ENCODE peak calls at places on chromosomes 4 and X, in six cellular contexts. P is heart right ventricle; X is lung microvascular endothelial cell; O is endothelial cell; T is naive thymus-derived CD4-positive, alpha-beta T cell; J is mesenchymal stem cell. A is an unnamed sample.

GRCh38 chr4:75289843-75290616 is 224.2 kb downstream of the RCHY1 start:
- DNase-seq in P (no peak), X (peak; percentile 45), O (peak; percentile 22), T (no peak), J (peak; percentile 58), A (no peak)

GRCh38 chr4:41644288-41644914 is 104.1 kb downstream of the PHOX2B start:
- DNase-seq in P (peak; percentile 82), X (peak; percentile 56), O (peak; percentile 93), T (no peak), J (peak; percentile 67), A (peak; percentile 88)

GRCh38 chrX:23503835-23504539 is 163.3 kb upstream of the PRDX4 start:
- DNase-seq in P (peak; percentile 62), X (peak; percentile 92), O (no peak), T (no peak), J (peak; percentile 19), A (peak; percentile 91)

GRCh38 chr4:2907706-2908293 is 55.4 kb downstream of the NOP14 start:
- DNase-seq in P (no peak), X (no peak), O (no peak), T (no peak), J (no peak), A (no peak)

GRCh38 chrX:118974088-118974907 is at the start of gene LONRF3:
- DNase-seq in P (peak; percentile 65), X (peak; percentile 60), O (peak; percentile 17), T (peak; percentile 64), J (peak; percentile 30), A (peak; percentile 86)

GRCh38 chrX:54066841-54067240 is 22.6 kb upstream of the PHF8 start:
- DNase-seq in P (no peak), X (no peak), O (no peak), T (no peak), J (peak; percentile 2), A (no peak)

GRCh38 chr4:128958194-128958593 is 135.1 kb downstream of the SCLT1 start:
- DNase-seq in P (no peak), X (no peak), O (no peak), T (peak; percentile 1), J (peak; percentile 3), A (no peak)

GRCh38 chr4:131441004-131441688 is 1707.9 kb upstream of the PCDH10 start:
- DNase-seq in P (no peak), X (no peak), O (no peak), T (no peak), J (no peak), A (no peak)

GRCh38 chr4:82594466-82594865 is 32.7 kb upstream of the TMEM150C start:
- DNase-seq in P (no peak), X (no peak), O (no peak), T (no peak), J (peak; percentile 4), A (no peak)

GRCh38 chr4:126839066-126839465 is 793.7 kb upstream of the INTU start:
- DNase-seq in P (no peak), X (peak; percentile 11), O (no peak), T (no peak), J (no peak), A (no peak)

GRCh38 chr4:115780835-115781234 is 667.4 kb upstream of the NDST4 start:
- DNase-seq in P (no peak), X (no peak), O (no peak), T (no peak), J (no peak), A (no peak)

GRCh38 chr4:929970-930625 is 2.0 kb downstream of the GAK start:
- DNase-seq in P (no peak), X (no peak), O (no peak), T (no peak), J (peak; percentile 67), A (peak; percentile 34)

GRCh38 chrX:110320588-110320987 is 2.7 kb upstream of the AMMECR1 start:
- DNase-seq in P (no peak), X (no peak), O (no peak), T (no peak), J (no peak), A (no peak)

GRCh38 chr4:59553063-59553738 is 1646.9 kb upstream of the ADGRL3 start:
- DNase-seq in P (no peak), X (no peak), O (no peak), T (no peak), J (peak; percentile 48), A (no peak)

GRCh38 chr4:136680761-136681160 is 851.5 kb downstream of the PCDH18 start:
- DNase-seq in P (no peak), X (no peak), O (no peak), T (no peak), J (no peak), A (no peak)

GRCh38 chr4:58776627-58777026 is 1666.4 kb upstream of the IGFBP7 start:
- DNase-seq in P (no peak), X (no peak), O (no peak), T (no peak), J (peak; percentile 80), A (no peak)

GRCh38 chr4:85498068-85498733 is 23.3 kb downstream of the ARHGAP24 start:
- DNase-seq in P (no peak), X (peak; percentile 59), O (no peak), T (no peak), J (peak; percentile 84), A (peak; percentile 68)

GRCh38 chr4:89295415-89295927 is 12.1 kb downstream of the GPRIN3 start:
- DNase-seq in P (no peak), X (no peak), O (no peak), T (no peak), J (no peak), A (no peak)

GRCh38 chr4:139333046-139333445 is 30.8 kb upstream of the NDUFC1 start:
- DNase-seq in P (no peak), X (no peak), O (no peak), T (no peak), J (no peak), A (no peak)

GRCh38 chr4:188400456-188400855 is 261.2 kb downstream of the TRIML1 start:
- DNase-seq in P (no peak), X (no peak), O (no peak), T (no peak), J (no peak), A (no peak)

GRCh38 chrX:74450803-74451449 is 29.6 kb downstream of the SLC16A2 start:
- DNase-seq in P (no peak), X (peak; percentile 2), O (no peak), T (no peak), J (peak; percentile 87), A (no peak)

GRCh38 chrX:153974003-153974725 is 1.6 kb downstream of the TMEM187 start:
- DNase-seq in P (no peak), X (peak; percentile 35), O (no peak), T (no peak), J (no peak), A (no peak)

GRCh38 chrX:40237745-40238178 is 140.0 kb upstream of the BCOR start:
- DNase-seq in P (no peak), X (no peak), O (no peak), T (no peak), J (no peak), A (no peak)

GRCh38 chr4:41359069-41359769 is 102.5 kb downstream of the UCHL1 start:
- DNase-seq in P (peak; percentile 21), X (no peak), O (peak; percentile 38), T (no peak), J (no peak), A (no peak)

GRCh38 chrX:40383969-40384368 is 196.8 kb upstream of the ATP6AP2 start:
- DNase-seq in P (no peak), X (no peak), O (no peak), T (no peak), J (no peak), A (no peak)

A was measured in tibial artery.